ENCODE peak calls at places on chromosomes 5 and 9, in five cellular contexts. I, P, H, E and Z are unnamed samples.

GRCh38 chr9:35962126-35962906 is 4.4 kb upstream of the OR2S2 start:
- DNase-seq in I (no peak), P (no peak), H (no peak), E (peak), Z (no peak)

GRCh38 chr5:43019615-43020293 is 20.4 kb downstream of the ANXA2R start:
- DNase-seq in I (no peak), P (peak), H (peak), E (no peak), Z (peak)

GRCh38 chr9:86481466-86481865 is 127.3 kb upstream of the TUT7 start:
- DNase-seq in I (no peak), P (no peak), H (no peak), E (no peak), Z (no peak)

GRCh38 chr9:97559111-97559514 is 57.6 kb downstream of the TMOD1 start:
- DNase-seq in I (no peak), P (peak), H (no peak), E (no peak), Z (no peak)

GRCh38 chr5:65050140-65050539 is 281.4 kb downstream of the CWC27 start:
- DNase-seq in I (no peak), P (no peak), H (no peak), E (no peak), Z (no peak)

GRCh38 chr5:43359738-43360137 is 46.5 kb upstream of the HMGCS1 start:
- DNase-seq in I (no peak), P (no peak), H (no peak), E (no peak), Z (no peak)

GRCh38 chr5:134638760-134639201 is 6.2 kb upstream of the SAR1B start:
- DNase-seq in I (no peak), P (no peak), H (no peak), E (no peak), Z (peak)

GRCh38 chr5:127596501-127596900 is 52.4 kb upstream of the CTXN3 start:
- DNase-seq in I (no peak), P (no peak), H (no peak), E (no peak), Z (no peak)

GRCh38 chr9:13082796-13083195 is 196.7 kb downstream of the MPDZ start:
- DNase-seq in I (no peak), P (no peak), H (no peak), E (no peak), Z (peak)

GRCh38 chr5:88109806-88110205 is 158.8 kb downstream of the TMEM161B start:
- DNase-seq in I (no peak), P (no peak), H (no peak), E (no peak), Z (no peak)

GRCh38 chr5:168916266-168916665 is 337.1 kb upstream of the PANK3 start:
- DNase-seq in I (no peak), P (no peak), H (no peak), E (no peak), Z (no peak)

GRCh38 chr5:44365351-44365750 is 23.9 kb downstream of the FGF10 start:
- DNase-seq in I (peak), P (no peak), H (no peak), E (no peak), Z (no peak)

GRCh38 chr9:90546200-90546599 is 96.4 kb downstream of the DIRAS2 start:
- DNase-seq in I (peak), P (no peak), H (peak), E (no peak), Z (peak)

GRCh38 chr5:36054646-36055045 is 12.0 kb downstream of the UGT3A2 start:
- DNase-seq in I (no peak), P (no peak), H (no peak), E (no peak), Z (no peak)

GRCh38 chr9:131545003-131545785 is at the start of gene PRRT1B:
- DNase-seq in I (no peak), P (no peak), H (peak), E (peak), Z (peak)

GRCh38 chr9:98652741-98653140 is 56.0 kb downstream of the GABBR2 start:
- DNase-seq in I (no peak), P (no peak), H (no peak), E (no peak), Z (no peak)

GRCh38 chr9:98455256-98455956 is 200.0 kb upstream of the TBC1D2 start:
- DNase-seq in I (no peak), P (no peak), H (no peak), E (no peak), Z (no peak)

GRCh38 chr9:70049236-70049635 is 5.6 kb downstream of the MAMDC2 start:
- DNase-seq in I (peak), P (no peak), H (no peak), E (no peak), Z (peak)

GRCh38 chr9:113931140-113931539 is 55.0 kb downstream of the ZNF618 start:
- DNase-seq in I (no peak), P (no peak), H (no peak), E (no peak), Z (no peak)

GRCh38 chr5:61806491-61807020 is 474.5 kb downstream of the ZSWIM6 start:
- DNase-seq in I (no peak), P (no peak), H (no peak), E (no peak), Z (no peak)

GRCh38 chr5:9431151-9431495 is 114.8 kb downstream of the SEMA5A start:
- DNase-seq in I (no peak), P (no peak), H (no peak), E (no peak), Z (no peak)

GRCh38 chr9:5630038-5630507 is 1.2 kb downstream of the RIC1 start:
- DNase-seq in I (no peak), P (no peak), H (no peak), E (no peak), Z (peak)

GRCh38 chr9:107242073-107243063 is 40.7 kb upstream of the RAD23B start:
- DNase-seq in I (no peak), P (no peak), H (no peak), E (no peak), Z (peak)

GRCh38 chr9:127525426-127526188 is 74.3 kb downstream of the LRSAM1 start:
- DNase-seq in I (no peak), P (peak), H (no peak), E (peak), Z (peak)

GRCh38 chr5:124923131-124923530 is 176.7 kb upstream of the ZNF608 start:
- DNase-seq in I (no peak), P (no peak), H (peak), E (no peak), Z (no peak)

GRCh38 chr5:171629221-171630005 is 156.2 kb upstream of the SMIM23 start:
- DNase-seq in I (peak), P (no peak), H (no peak), E (no peak), Z (no peak)

GRCh38 chr9:102855646-102856045 is 139.5 kb upstream of the CYLC2 start:
- DNase-seq in I (no peak), P (no peak), H (no peak), E (no peak), Z (no peak)

GRCh38 chr9:113468716-113469448 is 5.4 kb downstream of the RGS3 start:
- DNase-seq in I (no peak), P (no peak), H (no peak), E (no peak), Z (no peak)

GRCh38 chr5:11912-12311 is 80.1 kb upstream of the PLEKHG4B start:
- DNase-seq in I (no peak), P (no peak), H (no peak), E (no peak), Z (peak)

GRCh38 chr5:163190283-163190682 is 247.1 kb upstream of the CCNG1 start:
- DNase-seq in I (no peak), P (no peak), H (no peak), E (no peak), Z (no peak)

GRCh38 chr9:86893811-86894490 is 53.4 kb downstream of the GAS1 start:
- DNase-seq in I (no peak), P (no peak), H (no peak), E (no peak), Z (no peak)

GRCh38 chr9:136694163-136694864 is 7.1 kb upstream of the AGPAT2 start:
- DNase-seq in I (no peak), P (peak), H (peak), E (no peak), Z (peak)

GRCh38 chr9:38681747-38682227 is 38.1 kb downstream of the FAM240B start:
- DNase-seq in I (no peak), P (no peak), H (no peak), E (no peak), Z (peak)

GRCh38 chr9:113577525-113578261 is 114.2 kb downstream of the RGS3 start:
- DNase-seq in I (no peak), P (no peak), H (no peak), E (peak), Z (peak)

GRCh38 chr5:159844267-159844666 is 72.0 kb upstream of the ADRA1B start:
- DNase-seq in I (no peak), P (no peak), H (no peak), E (no peak), Z (no peak)

GRCh38 chr5:891837-892389 is 688 bp downstream of the BRD9 start:
- DNase-seq in I (no peak), P (peak), H (no peak), E (peak), Z (peak)

GRCh38 chr5:153749941-153750340 is 259.5 kb downstream of the GRIA1 start:
- DNase-seq in I (no peak), P (no peak), H (peak), E (no peak), Z (no peak)

GRCh38 chr9:2465921-2466460 is 155.6 kb upstream of the VLDLR start:
- DNase-seq in I (no peak), P (no peak), H (peak), E (no peak), Z (peak)

GRCh38 chr9:108546223-108546622 is 309.6 kb downstream of the ACTL7B start:
- DNase-seq in I (no peak), P (no peak), H (no peak), E (no peak), Z (no peak)